ENCODE peak calls at places on chromosomes 5 and 9, in four cellular contexts. P, O, R and G are unnamed samples.

GRCh38 chr5:116212225-116212624 is 127.4 kb downstream of the COMMD10 start:
- DNase-seq in P (no peak), O (no peak), R (no peak), G (no peak)

GRCh38 chr9:79264511-79265448 is 307.0 kb upstream of the TLE4 start:
- DNase-seq in P (no peak), O (no peak), R (no peak), G (peak)

GRCh38 chr5:125266106-125266505 is 519.7 kb upstream of the ZNF608 start:
- DNase-seq in P (no peak), O (no peak), R (no peak), G (no peak)

GRCh38 chr5:126358525-126358924 is 64.7 kb upstream of the GRAMD2B start:
- DNase-seq in P (no peak), O (no peak), R (no peak), G (peak)

GRCh38 chr5:137415231-137415681 is 83.9 kb downstream of the SPOCK1 start:
- DNase-seq in P (no peak), O (peak), R (peak), G (peak)

GRCh38 chr9:72022846-72023245 is 37.6 kb downstream of the C9orf57 start:
- DNase-seq in P (no peak), O (peak), R (peak), G (peak)

GRCh38 chr9:134234001-134234660 is 69.8 kb upstream of the RNU6ATAC start:
- DNase-seq in P (no peak), O (peak), R (no peak), G (no peak)

GRCh38 chr5:59020611-59021285 is 437.9 kb downstream of the RAB3C start:
- DNase-seq in P (no peak), O (peak), R (no peak), G (no peak)

GRCh38 chr5:180872419-180872818 is 11.3 kb upstream of the ZFP62 start:
- DNase-seq in P (no peak), O (no peak), R (no peak), G (no peak)

GRCh38 chr5:55154893-55155292 is 5.1 kb upstream of the GPX8 start:
- DNase-seq in P (no peak), O (peak), R (peak), G (peak)

GRCh38 chr5:6584101-6584645 is 48.7 kb downstream of the NSUN2 start:
- DNase-seq in P (no peak), O (no peak), R (no peak), G (no peak)

GRCh38 chr5:174083041-174083827 is 37.7 kb downstream of the NSG2 start:
- DNase-seq in P (no peak), O (no peak), R (no peak), G (no peak)

GRCh38 chr5:88952344-88952743 is 69.4 kb upstream of the MEF2C start:
- DNase-seq in P (no peak), O (peak), R (no peak), G (peak)

GRCh38 chr9:132671620-132672412 is 1.6 kb downstream of the GTF3C4 start:
- DNase-seq in P (no peak), O (peak), R (no peak), G (peak)

GRCh38 chr5:44665101-44665701 is 143.5 kb upstream of the MRPS30 start:
- DNase-seq in P (no peak), O (peak), R (no peak), G (no peak)

GRCh38 chr5:16819522-16820167 is 116.4 kb downstream of the MYO10 start:
- DNase-seq in P (no peak), O (peak), R (no peak), G (peak)

GRCh38 chr5:158609328-158609727 is 490.4 kb downstream of the EBF1 start:
- DNase-seq in P (no peak), O (no peak), R (no peak), G (no peak)